ENCODE peak calls at places on chromosomes 13 and 19, in seven cellular contexts. V, C, B, P, O, L and F are unnamed samples.

GRCh38 chr19:23075031-23075733 is 41.6 kb upstream of the ZNF730 start:
- DNase-seq in V (peak; percentile 67), C (no peak), B (no peak), P (peak; percentile 11), O (peak; percentile 95), L (no peak), F (no peak)

GRCh38 chr19:57103573-57104277 is 16.1 kb upstream of the USP29 start:
- DNase-seq in V (no peak), C (peak; percentile 67), B (peak; percentile 16), P (peak; percentile 77), O (peak; percentile 94), L (peak; percentile 12), F (no peak)

GRCh38 chr19:2495130-2495641 is 19.3 kb downstream of the GADD45B start:
- DNase-seq in V (no peak), C (peak; percentile 48), B (peak; percentile 93), P (peak; percentile 30), O (peak; percentile 40), L (no peak), F (peak; percentile 46)

GRCh38 chr13:112931028-112931934 is 37.7 kb upstream of the MCF2L start:
- DNase-seq in V (peak; percentile 77), C (no peak), B (no peak), P (no peak), O (peak; percentile 49), L (no peak), F (peak; percentile 91)

GRCh38 chr13:38824342-38824741 is 137.5 kb downstream of the FREM2 start:
- DNase-seq in V (no peak), C (no peak), B (no peak), P (no peak), O (no peak), L (no peak), F (no peak)

GRCh38 chr19:10011974-10012373 is 1.3 kb upstream of the RDH8 start:
- DNase-seq in V (no peak), C (no peak), B (no peak), P (no peak), O (no peak), L (peak; percentile 1), F (no peak)

GRCh38 chr13:107678075-107678689 is 537.2 kb downstream of the LIG4 start:
- DNase-seq in V (no peak), C (no peak), B (no peak), P (no peak), O (no peak), L (no peak), F (peak; percentile 65)

GRCh38 chr13:83162493-83162892 is 719.8 kb downstream of the SLITRK1 start:
- DNase-seq in V (no peak), C (no peak), B (no peak), P (no peak), O (no peak), L (no peak), F (no peak)

GRCh38 chr19:34172661-34173144 is 399 bp downstream of the LSM14A start:
- DNase-seq in V (no peak), C (no peak), B (peak; percentile 15), P (no peak), O (no peak), L (no peak), F (no peak)

GRCh38 chr13:110316196-110316595 is 9.1 kb downstream of the COL4A2 start:
- DNase-seq in V (no peak), C (no peak), B (no peak), P (no peak), O (no peak), L (no peak), F (no peak)

GRCh38 chr13:97724450-97724849 is 229.0 kb upstream of the IPO5 start:
- DNase-seq in V (no peak), C (no peak), B (no peak), P (no peak), O (no peak), L (no peak), F (no peak)

GRCh38 chr19:20923077-20923871 is at the start of gene ZNF85:
- DNase-seq in V (peak; percentile 82), C (peak; percentile 94), B (peak; percentile 82), P (peak; percentile 88), O (peak; percentile 99), L (peak; percentile 79), F (peak; percentile 10)

GRCh38 chr13:40389081-40389641 is 277.3 kb downstream of the FOXO1 start:
- DNase-seq in V (no peak), C (peak; percentile 73), B (no peak), P (peak; percentile 64), O (peak; percentile 49), L (peak; percentile 29), F (no peak)

GRCh38 chr13:49366841-49367240 is 77.0 kb downstream of the CAB39L start:
- DNase-seq in V (no peak), C (no peak), B (peak; percentile 25), P (no peak), O (no peak), L (no peak), F (no peak)

GRCh38 chr19:5628919-5629481 is 6.1 kb downstream of the SAFB start:
- DNase-seq in V (no peak), C (no peak), B (no peak), P (peak; percentile 73), O (no peak), L (no peak), F (no peak)

GRCh38 chr19:15038304-15038703 is 11.0 kb upstream of the CASP14 start:
- DNase-seq in V (no peak), C (no peak), B (peak; percentile 64), P (no peak), O (no peak), L (no peak), F (no peak)

GRCh38 chr19:292281-292884 is 1.2 kb upstream of the PLPP2 start:
- DNase-seq in V (no peak), C (no peak), B (no peak), P (no peak), O (no peak), L (no peak), F (no peak)